ENCODE peak calls at places on chromosome 18, in four cellular contexts. M is gastrocnemius medialis, Y is pancreas, C is IMR-90. W is an unnamed sample.

GRCh38 chr18:52812834-52813233 is 472.8 kb downstream of the DCC start:
- DNase-seq in M (no peak), C (no peak), Y (no peak), W (no peak)

GRCh38 chr18:5879479-5879882 is 15.8 kb downstream of the TMEM200C start:
- DNase-seq in Y (no peak), M (no peak), C (peak; percentile 65), W (peak; percentile 59)

GRCh38 chr18:49613141-49613641 is 51.3 kb downstream of the LIPG start:
- DNase-seq in Y (peak; percentile 29), C (no peak), M (no peak), W (no peak)

GRCh38 chr18:36411745-36412168 is 114.2 kb downstream of the FHOD3 start:
- DNase-seq in M (no peak), C (peak; percentile 19), Y (no peak), W (peak; percentile 37)

GRCh38 chr18:2883137-2883671 is 36.4 kb downstream of the EMILIN2 start:
- DNase-seq in Y (no peak), C (no peak), M (no peak), W (no peak)

GRCh38 chr18:26806224-26806623 is 59.3 kb downstream of the AQP4 start:
- DNase-seq in C (no peak), Y (no peak), M (no peak), W (no peak)

GRCh38 chr18:78913830-78914585 is 65.6 kb upstream of the SALL3 start:
- DNase-seq in Y (no peak), M (no peak), C (no peak), W (no peak)

GRCh38 chr18:67239826-67240225 is 276.7 kb downstream of the DSEL start:
- DNase-seq in Y (no peak), M (no peak), C (no peak), W (no peak)

GRCh38 chr18:42187611-42188378 is 232.8 kb downstream of the PIK3C3 start:
- DNase-seq in Y (no peak), M (no peak), C (no peak), W (no peak)

GRCh38 chr18:23493654-23494053 is 9.7 kb upstream of the RMC1 start:
- DNase-seq in C (no peak), Y (no peak), M (no peak), W (no peak)

GRCh38 chr18:24976502-24976901 is 375.5 kb downstream of the ZNF521 start:
- DNase-seq in M (no peak), C (no peak), Y (no peak), W (no peak)

GRCh38 chr18:11149441-11150270 is at the start of gene PIEZO2:
- DNase-seq in Y (peak; percentile 44), C (peak; percentile 65), M (peak; percentile 17), W (peak; percentile 75)

GRCh38 chr18:55587341-55588000 is 521 bp downstream of the TCF4 start:
- DNase-seq in C (peak; percentile 51), Y (no peak), M (peak; percentile 32), W (peak; percentile 65)

GRCh38 chr18:13984080-13984479 is 68.7 kb upstream of the MC2R start:
- DNase-seq in M (no peak), C (no peak), Y (no peak), W (no peak)

GRCh38 chr18:13257361-13257980 is 38.9 kb downstream of the LDLRAD4 start:
- DNase-seq in Y (no peak), M (no peak), C (no peak), W (no peak)

GRCh38 chr18:69588301-69588700 is 187.6 kb downstream of the DOK6 start:
- DNase-seq in M (no peak), C (peak; percentile 5), Y (no peak), W (peak; percentile 4)

GRCh38 chr18:63951302-63951705 is 2.2 kb downstream of the HMSD start:
- DNase-seq in M (no peak), Y (no peak), C (peak; percentile 34), W (no peak)
- TF ChIP-seq CTCF in M (no peak), Y (no peak), C (peak; percentile 27), W (peak; percentile 35)

GRCh38 chr18:76484749-76485387 is 10.2 kb downstream of the ZNF516 start:
- DNase-seq in C (no peak), M (no peak), Y (no peak), W (no peak)

GRCh38 chr18:76487782-76488181 is 7.3 kb downstream of the ZNF516 start:
- DNase-seq in M (no peak), C (no peak), Y (no peak), W (no peak)

GRCh38 chr18:76487076-76487475 is 8.0 kb downstream of the ZNF516 start:
- DNase-seq in C (peak; percentile 51), M (no peak), Y (no peak), W (peak; percentile 50)

GRCh38 chr18:76486600-76486999 is 8.4 kb downstream of the ZNF516 start:
- DNase-seq in M (no peak), C (no peak), Y (no peak), W (no peak)

GRCh38 chr18:76486029-76486428 is 9.0 kb downstream of the ZNF516 start:
- DNase-seq in C (no peak), Y (no peak), M (no peak), W (no peak)
- H3K4me3 ChIP-seq in C (no peak overlapping the region), Y (no peak overlapping the region), M (no peak overlapping the region), W (no peak overlapping the region)

DNA sequence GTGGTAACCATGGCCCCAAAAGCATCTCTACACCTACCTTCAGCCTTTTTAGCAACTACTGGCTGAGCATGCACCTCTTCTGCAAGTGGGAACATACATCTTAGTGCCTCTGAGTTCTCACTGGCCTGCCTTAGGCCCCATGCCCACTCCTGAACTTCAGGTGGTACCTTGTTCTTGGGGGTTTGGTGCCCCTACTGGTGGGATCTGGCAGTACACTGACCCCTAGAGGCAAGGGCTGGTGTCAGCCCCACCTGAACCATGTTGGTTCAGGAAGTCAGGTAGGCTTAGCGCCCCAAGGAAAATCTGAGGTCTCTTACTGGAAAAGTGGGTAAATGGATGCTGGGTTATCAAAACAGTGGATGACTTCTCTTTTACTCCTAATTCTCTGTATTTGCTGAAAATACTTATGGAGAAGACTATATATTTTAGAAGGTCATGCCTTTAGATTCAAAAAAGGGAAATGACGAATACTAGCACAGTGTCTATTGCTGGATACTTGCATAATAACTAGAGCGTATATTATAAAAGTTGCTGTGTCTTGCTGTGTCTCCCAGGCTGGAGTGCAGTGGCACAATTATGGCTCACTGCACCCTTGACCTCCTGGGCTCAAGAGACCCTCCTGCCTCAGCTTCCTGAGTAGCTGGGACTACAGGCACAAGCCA is 84.6 kb downstream of the RAB31 start:
- DNase-seq in M (no peak), Y (no peak), C (no peak), W (no peak)
- TF ChIP-seq CTCF in M (no peak), Y (no peak), C (peak; percentile 42), W (peak; percentile 59)

GRCh38 chr18:34659579-34660517 is 50.2 kb upstream of the DTNA start:
- DNase-seq in C (peak; percentile 97), Y (peak; percentile 84), M (peak; percentile 85), W (peak; percentile 98)
- H3K4me3 ChIP-seq in C (no peak overlapping the region), Y (no peak overlapping the region), M (peak overlapping the region; percentile 26), W (no peak overlapping the region)

W was measured in cardiac fibroblast.